ENCODE peak calls at places on chromosome 22, in seven cellular contexts. X, J, P, U, D, N and C are unnamed samples.

GRCh38 chr22:49015459-49015858 is 812.2 kb downstream of the BRD1 start:
- DNase-seq in J (no peak), D (no peak), X (no peak), N (peak; percentile 3), P (no peak), U (no peak), C (no peak)

GRCh38 chr22:23767303-23767672 is 484 bp downstream of the CHCHD10 start:
- DNase-seq in U (no peak), X (no peak), J (no peak), P (no peak), N (no peak), D (no peak), C (no peak)

GRCh38 chr22:49638788-49639187 is 188.9 kb downstream of the BRD1 start:
- DNase-seq in P (no peak), U (no peak), N (no peak), D (peak; percentile 46), J (no peak), X (no peak), C (no peak)

GRCh38 chr22:28882878-28883656 is at the start of gene ZNRF3:
- DNase-seq in X (peak; percentile 40), J (peak; percentile 93), N (peak; percentile 94), U (peak; percentile 89), D (peak; percentile 92), P (peak; percentile 95), C (peak; percentile 84)

GRCh38 chr22:30969532-30970355 is 679 bp downstream of the TUG1 start:
- DNase-seq in U (peak; percentile 18), J (no peak), N (no peak), P (no peak), X (no peak), D (no peak), C (no peak)

GRCh38 chr22:47615051-47615450 is 852.6 kb downstream of the TBC1D22A start:
- DNase-seq in P (no peak), J (no peak), X (no peak), D (no peak), U (no peak), N (no peak), C (no peak)

GRCh38 chr22:41369089-41369745 is 12.5 kb upstream of the TEF start:
- DNase-seq in U (no peak), D (no peak), X (no peak), N (no peak), P (no peak), J (no peak), C (no peak)

GRCh38 chr22:29211066-29211841 is 5.6 kb downstream of the EMID1 start:
- DNase-seq in J (no peak), U (no peak), P (no peak), N (no peak), X (no peak), D (no peak), C (no peak)

GRCh38 chr22:25169278-25170031 is 30.2 kb upstream of the CRYBB3 start:
- DNase-seq in N (no peak), P (no peak), J (peak; percentile 65), X (no peak), U (no peak), D (peak; percentile 78), C (no peak)

GRCh38 chr22:40818192-40818746 is 877 bp downstream of the SLC25A17 start:
- DNase-seq in P (no peak), U (no peak), D (no peak), N (no peak), X (no peak), J (no peak), C (no peak)

GRCh38 chr22:45965565-45965962 is 11.4 kb downstream of the WNT7B start:
- DNase-seq in N (no peak), D (no peak), J (no peak), U (no peak), P (no peak), X (no peak), C (no peak)

GRCh38 chr22:20316217-20316843 is 3.5 kb downstream of the DGCR6L start:
- DNase-seq in X (no peak), D (no peak), N (no peak), U (no peak), P (no peak), J (peak; percentile 42), C (no peak)

GRCh38 chr22:30132290-30132996 is 52.2 kb downstream of the HORMAD2 start:
- DNase-seq in J (no peak), N (no peak), U (no peak), D (no peak), X (no peak), P (no peak), C (no peak)

GRCh38 chr22:32661296-32661695 is 140.2 kb upstream of the TIMP3 start:
- DNase-seq in N (peak; percentile 84), P (no peak), D (peak; percentile 38), X (no peak), U (no peak), J (no peak), C (no peak)

GRCh38 chr22:39431216-39431801 is 25.5 kb upstream of the MGAT3 start:
- DNase-seq in X (no peak), D (no peak), J (no peak), U (no peak), P (no peak), N (peak; percentile 25), C (no peak)

GRCh38 chr22:38793721-38794466 is at the start of gene DNAL4:
- DNase-seq in U (peak; percentile 87), P (peak; percentile 84), X (peak; percentile 80), N (peak; percentile 98), J (peak; percentile 97), D (peak; percentile 98), C (peak; percentile 95)

GRCh38 chr22:31753005-31753633 is 700 bp upstream of the DEPDC5 start:
- DNase-seq in N (peak; percentile 58), X (peak; percentile 54), D (peak; percentile 58), U (no peak), P (no peak), J (peak; percentile 62), C (no peak)

GRCh38 chr22:27834364-27835185 is 33.0 kb upstream of the MN1 start:
- DNase-seq in U (no peak), J (no peak), D (no peak), N (no peak), P (no peak), X (no peak), C (no peak)

GRCh38 chr22:46561435-46561905 is 24.1 kb upstream of the CELSR1 start:
- DNase-seq in P (no peak), J (peak; percentile 40), U (no peak), X (peak; percentile 5), N (peak; percentile 21), D (peak; percentile 71), C (no peak)

GRCh38 chr22:30283342-30283741 is 6.0 kb downstream of the CASTOR1 start:
- DNase-seq in P (no peak), J (no peak), N (no peak), U (no peak), X (no peak), D (no peak), C (no peak)

GRCh38 chr22:50586416-50586815 is 3.8 kb upstream of the CHKB start:
- DNase-seq in U (no peak), P (no peak), J (no peak), X (no peak), N (peak; percentile 8), D (no peak), C (no peak)

GRCh38 chr22:37273126-37273845 is 9.0 kb upstream of the CYTH4 start:
- DNase-seq in U (no peak), D (peak; percentile 21), J (peak; percentile 41), P (no peak), X (no peak), N (no peak), C (no peak)

GRCh38 chr22:26597480-26597879 is 7.5 kb upstream of the TPST2 start:
- DNase-seq in N (no peak), P (no peak), X (no peak), D (no peak), U (no peak), J (no peak), C (no peak)

GRCh38 chr22:22938672-22939536 is 51.3 kb downstream of the IGLL5 start:
- DNase-seq in U (no peak), N (no peak), P (no peak), J (peak; percentile 14), D (no peak), X (no peak), C (no peak)

GRCh38 chr22:47281126-47282106 is 519.0 kb downstream of the TBC1D22A start:
- DNase-seq in D (no peak), X (peak; percentile 46), U (no peak), J (no peak), N (no peak), P (no peak), C (peak; percentile 78)